ENCODE peak calls at places on chromosomes 7 and 10, in eight cellular contexts. G is stimulated activated CD4-positive, alpha-beta T cell treated with anti-CD3 and anti-CD28 coated beads, Interleukin-2, amount 100 ng/mL, for 48 hours; U is NCI-H1092; L is left cardiac atrium; H is midbrain; E is RWPE1; X is cardiac muscle cell; P is EL. M is an unnamed sample.

GRCh38 chr10:120588311-120588710 is 131.3 kb downstream of the PLPP4 start:
- DNase-seq in X (no peak), H (no peak), P (no peak), L (no peak), E (no peak), G (no peak), U (no peak), M (no peak)

GRCh38 chr10:1061930-1062769 is 6.0 kb downstream of the WDR37 start:
- DNase-seq in U (no peak), H (no peak), P (peak; percentile 77), E (no peak), G (no peak), L (no peak), X (no peak), M (no peak)

GRCh38 chr10:24825551-24825950 is 101.9 kb upstream of the ARHGAP21 start:
- DNase-seq in L (no peak), E (peak; percentile 27), P (peak; percentile 41), H (no peak), U (no peak), G (no peak), X (no peak), M (no peak)

GRCh38 chr7:29345590-29345989 is 151.0 kb downstream of the CHN2 start:
- DNase-seq in G (no peak), P (peak; percentile 6), H (peak; percentile 57), U (peak; percentile 37), E (peak; percentile 33), L (peak; percentile 43), X (peak; percentile 63), M (no peak)

GRCh38 chr10:30602747-30603146 is 26.8 kb downstream of the LYZL2 start:
- DNase-seq in U (no peak), X (no peak), L (no peak), E (no peak), H (no peak), G (no peak), P (no peak), M (no peak)

GRCh38 chr7:157938211-157938610 is 601.4 kb downstream of the DNAJB6 start:
- DNase-seq in U (no peak), H (no peak), E (no peak), P (no peak), X (no peak), L (no peak), G (no peak), M (no peak)

GRCh38 chr7:144384555-144385245 is 18.8 kb downstream of the NOBOX start:
- DNase-seq in E (peak; percentile 56), L (no peak), U (no peak), H (no peak), G (peak; percentile 31), X (no peak), P (no peak), M (no peak)

GRCh38 chr7:22671177-22671879 is 55.7 kb upstream of the IL6 start:
- DNase-seq in L (no peak), X (no peak), G (no peak), P (peak; percentile 52), H (no peak), E (no peak), U (no peak), M (no peak)

GRCh38 chr10:114284346-114285071 is 45.5 kb downstream of the VWA2 start:
- DNase-seq in E (no peak), H (no peak), X (no peak), U (no peak), P (no peak), G (no peak), L (no peak), M (no peak)